ENCODE peak calls at places on chromosomes 2 and 18, in six cellular contexts. U, H, V, S, I and P are unnamed samples.

GRCh38 chr2:239262484-239263230 is 138.2 kb downstream of the HDAC4 start:
- DNase-seq in I (no peak), S (no peak), U (no peak), V (no peak), H (no peak), P (no peak)

GRCh38 chr2:231133365-231134114 is 8.7 kb upstream of the HTR2B start:
- DNase-seq in H (no peak), V (no peak), U (no peak), S (no peak), I (no peak), P (no peak)

GRCh38 chr2:61338447-61338846 is 132.4 kb downstream of the USP34 start:
- DNase-seq in V (no peak), S (no peak), U (no peak), I (no peak), H (no peak), P (no peak)

GRCh38 chr2:51981813-51982212 is 949.9 kb upstream of the NRXN1 start:
- DNase-seq in V (no peak), I (no peak), S (no peak), H (no peak), U (no peak), P (no peak)

GRCh38 chr2:133416756-133417155 is 151.5 kb downstream of the NCKAP5 start:
- DNase-seq in V (no peak), I (no peak), U (no peak), H (no peak), S (no peak), P (no peak)

GRCh38 chr2:85504434-85505261 is 34.3 kb upstream of the MAT2A start:
- DNase-seq in I (peak), U (peak), H (peak), V (peak), S (no peak), P (no peak)

GRCh38 chr2:65863713-65864112 is 431.3 kb upstream of the SPRED2 start:
- DNase-seq in I (no peak), H (no peak), V (no peak), U (no peak), S (no peak), P (no peak)

GRCh38 chr2:232367016-232367415 is 11.5 kb upstream of the ALPP start:
- DNase-seq in H (no peak), S (no peak), V (no peak), U (no peak), I (no peak), P (no peak)

GRCh38 chr2:130873700-130874346 is 37.1 kb downstream of the ARHGEF4 start:
- DNase-seq in U (peak), H (peak), I (peak), S (peak), V (peak), P (no peak)

GRCh38 chr2:95121150-95121494 is 486 bp downstream of the MRPS5 start:
- DNase-seq in I (no peak), S (no peak), H (no peak), U (no peak), V (no peak), P (no peak)

GRCh38 chr2:44753552-44754285 is 187.8 kb upstream of the SIX3 start:
- DNase-seq in V (no peak), H (peak), S (no peak), U (no peak), I (no peak), P (no peak)

GRCh38 chr18:68121826-68122225 is 593.1 kb downstream of the TMX3 start:
- DNase-seq in I (no peak), U (no peak), V (no peak), S (no peak), H (no peak), P (no peak)